ENCODE peak calls at places on chromosomes 6 and 20, in nine cellular contexts. J is ovary; G is hepatocyte; W is GM04503; R is K562; B is activated naive CD4-positive, alpha-beta T cell treated with anti-CD3 and anti-CD28 coated beads, Interleukin-2, amount 10 ng/mL, durations not matched to agents 7 days and 5 days; K is CD8-positive, alpha-beta memory T cell; A is AG08396; H is AG04450. V is an unnamed sample.

GRCh38 chr20:50635676-50636600 is 55.4 kb downstream of the RIPOR3 start:
- DNase-seq in J (peak; percentile 82), G (peak; percentile 90), W (no peak), R (peak; percentile 92), B (peak; percentile 68), K (peak; percentile 27), A (peak; percentile 79), H (no peak), V (peak; percentile 88)

GRCh38 chr6:5989141-5989723 is 17.5 kb downstream of the NRN1 start:
- DNase-seq in J (no peak), G (no peak), W (peak; percentile 98), R (no peak), B (no peak), K (no peak), A (no peak), H (no peak), V (no peak)

GRCh38 chr6:139443226-139444112 is 69.0 kb upstream of the CITED2 start:
- DNase-seq in J (peak; percentile 47), G (no peak), W (no peak), R (peak; percentile 59), B (no peak), K (no peak), A (no peak), H (peak; percentile 18), V (no peak)

GRCh38 chr20:56299362-56299761 is 50.8 kb downstream of the MC3R start:
- DNase-seq in J (no peak), G (no peak), W (no peak), R (peak; percentile 7), B (no peak), K (no peak), A (no peak), H (no peak), V (no peak)

GRCh38 chr20:3157817-3158216 is 1.8 kb downstream of the FASTKD5 start:
- DNase-seq in J (no peak), G (no peak), W (no peak), R (no peak), B (no peak), K (no peak), A (no peak), H (no peak), V (no peak)

GRCh38 chr20:17843246-17844132 is 125.1 kb downstream of the SNX5 start:
- DNase-seq in J (peak; percentile 63), G (no peak), W (peak; percentile 90), R (no peak), B (peak; percentile 62), K (peak; percentile 52), A (peak; percentile 88), H (peak; percentile 90), V (no peak)

GRCh38 chr6:90263653-90264052 is 33.0 kb downstream of the BACH2 start:
- DNase-seq in J (no peak), G (no peak), W (no peak), R (no peak), B (no peak), K (no peak), A (no peak), H (peak; percentile 94), V (no peak)

GRCh38 chr6:116314218-116314617 is 34.5 kb upstream of the TSPYL1 start:
- DNase-seq in J (no peak), G (no peak), W (no peak), R (no peak), B (no peak), K (no peak), A (no peak), H (no peak), V (no peak)

GRCh38 chr6:44699082-44699481 is 311.6 kb downstream of the CDC5L start:
- DNase-seq in J (no peak), G (no peak), W (peak; percentile 47), R (no peak), B (no peak), K (no peak), A (no peak), H (no peak), V (peak; percentile 53)

GRCh38 chr20:62874745-62875344 is 13.2 kb upstream of the TCFL5 start:
- DNase-seq in J (no peak), G (no peak), W (no peak), R (peak; percentile 40), B (no peak), K (no peak), A (no peak), H (no peak), V (peak; percentile 27)

GRCh38 chr6:157557541-157557940 is 176.6 kb downstream of the ZDHHC14 start:
- DNase-seq in J (no peak), G (no peak), W (no peak), R (no peak), B (no peak), K (no peak), A (no peak), H (no peak), V (no peak)

GRCh38 chr6:7216941-7217621 is 95.9 kb downstream of the SSR1 start:
- DNase-seq in J (no peak), G (no peak), W (no peak), R (no peak), B (no peak), K (no peak), A (no peak), H (no peak), V (peak; percentile 66)

GRCh38 chr6:108638993-108639392 is 78.3 kb downstream of the FOXO3 start:
- DNase-seq in J (no peak), G (no peak), W (no peak), R (no peak), B (no peak), K (no peak), A (no peak), H (no peak), V (no peak)

GRCh38 chr20:889110-889509 is 27.0 kb downstream of the ANGPT4 start:
- DNase-seq in J (no peak), G (no peak), W (no peak), R (no peak), B (no peak), K (no peak), A (no peak), H (no peak), V (no peak)

GRCh38 chr6:106508836-106509235 is 120.5 kb downstream of the RTN4IP1 start:
- DNase-seq in J (no peak), G (no peak), W (no peak), R (no peak), B (no peak), K (no peak), A (no peak), H (no peak), V (peak; percentile 79)

GRCh38 chr6:90049295-90049694 is 155.0 kb downstream of the GJA10 start:
- DNase-seq in J (no peak), G (no peak), W (no peak), R (no peak), B (no peak), K (no peak), A (no peak), H (no peak), V (no peak)

GRCh38 chr6:5619249-5619648 is 357.9 kb downstream of the FARS2 start:
- DNase-seq in J (no peak), G (no peak), W (no peak), R (no peak), B (peak; percentile 68), K (peak; percentile 19), A (no peak), H (no peak), V (no peak)

GRCh38 chr6:28353356-28353755 is 3.6 kb downstream of the ZKSCAN3 start:
- DNase-seq in J (no peak), G (no peak), W (no peak), R (peak; percentile 48), B (no peak), K (no peak), A (no peak), H (no peak), V (no peak)

GRCh38 chr6:85580878-85581267 is 12.8 kb downstream of the SNX14 start:
- DNase-seq in J (no peak), G (peak; percentile 11), W (no peak), R (peak; percentile 89), B (no peak), K (no peak), A (peak; percentile 15), H (no peak), V (peak; percentile 68)

GRCh38 chr6:19771753-19772336 is 65.3 kb upstream of the ID4 start:
- DNase-seq in J (no peak), G (no peak), W (peak; percentile 22), R (no peak), B (no peak), K (no peak), A (peak; percentile 13), H (no peak), V (peak; percentile 30)

GRCh38 chr6:39808934-39809333 is 16.8 kb downstream of the DAAM2 start:
- DNase-seq in J (no peak), G (no peak), W (no peak), R (no peak), B (no peak), K (no peak), A (no peak), H (no peak), V (no peak)

GRCh38 chr6:53352360-53352759 is 3.6 kb upstream of the ELOVL5 start:
- DNase-seq in J (no peak), G (no peak), W (no peak), R (peak; percentile 45), B (no peak), K (no peak), A (no peak), H (no peak), V (no peak)

GRCh38 chr6:67933278-67933677 is 701.8 kb upstream of the ADGRB3 start:
- DNase-seq in J (no peak), G (no peak), W (no peak), R (peak; percentile 44), B (no peak), K (no peak), A (no peak), H (no peak), V (no peak)

GRCh38 chr20:44979090-44979621 is 12.8 kb downstream of the STK4 start:
- DNase-seq in J (no peak), G (no peak), W (no peak), R (peak; percentile 65), B (peak; percentile 83), K (peak; percentile 83), A (peak; percentile 59), H (no peak), V (no peak)

GRCh38 chr6:65113581-65113980 is 593.4 kb downstream of the EYS start:
- DNase-seq in J (no peak), G (no peak), W (no peak), R (no peak), B (no peak), K (no peak), A (peak; percentile 7), H (no peak), V (peak; percentile 11)

GRCh38 chr20:38412877-38413577 is 22.1 kb downstream of the SNHG17 start:
- DNase-seq in J (no peak), G (no peak), W (no peak), R (no peak), B (no peak), K (no peak), A (no peak), H (no peak), V (no peak)

GRCh38 chr20:33490023-33490933 is at the start of gene CBFA2T2:
- DNase-seq in J (peak; percentile 84), G (no peak), W (peak; percentile 14), R (no peak), B (peak; percentile 76), K (no peak), A (peak; percentile 81), H (peak; percentile 18), V (peak; percentile 73)

GRCh38 chr6:13375360-13375878 is 47.1 kb upstream of the TBC1D7 start:
- DNase-seq in J (no peak), G (no peak), W (no peak), R (no peak), B (peak; percentile 30), K (peak; percentile 26), A (no peak), H (no peak), V (no peak)

GRCh38 chr20:62396367-62397239 is 9.7 kb downstream of the RPS21 start:
- DNase-seq in J (no peak), G (no peak), W (no peak), R (no peak), B (no peak), K (no peak), A (no peak), H (no peak), V (no peak)

GRCh38 chr20:5524886-5525285 is 208.1 kb upstream of the PROKR2 start:
- DNase-seq in J (no peak), G (no peak), W (no peak), R (no peak), B (no peak), K (no peak), A (no peak), H (no peak), V (peak; percentile 29)

GRCh38 chr6:73797861-73798260 is 101.9 kb downstream of the CD109 start:
- DNase-seq in J (no peak), G (no peak), W (no peak), R (no peak), B (no peak), K (no peak), A (no peak), H (no peak), V (no peak)

V was measured in cardiac muscle cell.